ENCODE peak calls at places on chromosomes 1 and 21, in four cellular contexts. Q, R, D and A are unnamed samples.
A peak's percentile ranks its signal among the peaks of the same experiment; 100 is the strongest.

GRCh38 chr1:113981962-113982931 is 3.0 kb downstream of the OLFML3 start:
- DNase-seq in Q (peak; percentile 72), D (peak; percentile 88), R (peak; percentile 96), A (peak; percentile 88)

GRCh38 chr1:61295818-61296537 is 213.6 kb downstream of the NFIA start:
- DNase-seq in Q (no peak), R (no peak), D (no peak), A (no peak)

GRCh38 chr1:58854576-58854975 is 70.7 kb upstream of the JUN start:
- DNase-seq in R (no peak), Q (no peak), D (no peak), A (no peak)

GRCh38 chr1:85078903-85079302 is 30.6 kb upstream of the MCOLN3 start:
- DNase-seq in Q (no peak), R (peak; percentile 50), D (no peak), A (no peak)

GRCh38 chr21:33128538-33128937 is 58.6 kb downstream of the OLIG1 start:
- DNase-seq in R (no peak), D (no peak), Q (no peak), A (no peak)

GRCh38 chr1:163668472-163668871 is 346.7 kb downstream of the NUF2 start:
- DNase-seq in D (no peak), R (no peak), Q (no peak), A (no peak)

GRCh38 chr21:15688016-15688415 is 41.8 kb upstream of the USP25 start:
- DNase-seq in R (no peak), D (no peak), Q (no peak), A (no peak)

GRCh38 chr1:60052634-60053033 is 20.9 kb downstream of the C1orf87 start:
- DNase-seq in R (no peak), Q (no peak), D (no peak), A (no peak)

GRCh38 chr1:34824817-34825454 is 32.1 kb downstream of the GJA4 start:
- DNase-seq in Q (no peak), D (no peak), R (no peak), A (no peak)

GRCh38 chr1:33036051-33036525 is 595 bp downstream of the AK2 start:
- DNase-seq in D (no peak), R (no peak), Q (no peak), A (no peak)

GRCh38 chr1:25575191-25575590 is 31.8 kb downstream of the LDLRAP1 start:
- DNase-seq in Q (no peak), R (no peak), D (no peak), A (no peak)

GRCh38 chr1:84159533-84160240 is 15.6 kb downstream of the PRKACB start:
- DNase-seq in R (no peak), Q (no peak), D (no peak), A (no peak)

GRCh38 chr21:25895565-25896205 is 160.9 kb downstream of the GABPA start:
- DNase-seq in D (no peak), Q (no peak), R (peak; percentile 59), A (no peak)

GRCh38 chr1:22123901-22124404 is 18.9 kb downstream of the WNT4 start:
- DNase-seq in Q (peak; percentile 44), R (no peak), D (peak; percentile 46), A (no peak)

GRCh38 chr1:216929870-216930582 is 206.8 kb upstream of the ESRRG start:
- DNase-seq in Q (no peak), R (peak; percentile 12), D (no peak), A (no peak)

GRCh38 chr1:64564891-64565290 is 95.0 kb downstream of the CACHD1 start:
- DNase-seq in Q (no peak), D (no peak), R (no peak), A (no peak)

GRCh38 chr21:36859744-36860501 is 106.5 kb downstream of the HLCS start:
- DNase-seq in D (peak; percentile 81), R (peak; percentile 55), Q (peak; percentile 86), A (peak; percentile 85)

GRCh38 chr1:12258272-12258671 is 28.4 kb downstream of the VPS13D start:
- DNase-seq in Q (no peak), R (no peak), D (no peak), A (no peak)

GRCh38 chr1:113538225-113538624 is 147.9 kb downstream of the MAGI3 start:
- DNase-seq in Q (no peak), R (peak; percentile 21), D (no peak), A (no peak)

GRCh38 chr21:39115659-39116235 is 67.5 kb downstream of the PSMG1 start:
- DNase-seq in R (no peak), Q (no peak), D (peak; percentile 55), A (no peak)

GRCh38 chr1:27637052-27637451 is 2.1 kb upstream of the FGR start:
- DNase-seq in R (no peak), Q (no peak), D (no peak), A (no peak)

GRCh38 chr1:47682198-47682597 is 244.4 kb downstream of the FOXD2 start:
- DNase-seq in R (no peak), Q (no peak), D (no peak), A (no peak)

GRCh38 chr1:2981388-2981787 is 39.9 kb upstream of the ACTRT2 start:
- DNase-seq in D (peak; percentile 33), R (no peak), Q (peak; percentile 30), A (no peak)

GRCh38 chr1:68120136-68120791 is 69.8 kb upstream of the DIRAS3 start:
- DNase-seq in Q (no peak), R (peak; percentile 89), D (no peak), A (no peak)

GRCh38 chr1:21294266-21295058 is 4.2 kb upstream of the ECE1 start:
- DNase-seq in R (no peak), Q (no peak), D (no peak), A (no peak)

GRCh38 chr1:223784541-223784940 is 61.2 kb downstream of the TP53BP2 start:
- DNase-seq in D (no peak), Q (no peak), R (no peak), A (no peak)

GRCh38 chr1:37673920-37674319 is 18.4 kb upstream of the CDCA8 start:
- DNase-seq in Q (no peak), R (no peak), D (no peak), A (no peak)

GRCh38 chr1:182281541-182281940 is 110.0 kb downstream of the GLUL start:
- DNase-seq in Q (no peak), D (no peak), R (no peak), A (no peak)

GRCh38 chr1:150545486-150546032 is 3.6 kb upstream of the ADAMTSL4 start:
- DNase-seq in D (no peak), Q (no peak), R (no peak), A (no peak)

GRCh38 chr1:85054664-85055063 is 6.4 kb upstream of the MCOLN3 start:
- DNase-seq in D (no peak), Q (no peak), R (no peak), A (no peak)

GRCh38 chr1:26959722-26960624 is at the start of gene KDF1:
- DNase-seq in Q (peak; percentile 95), R (no peak), D (no peak), A (no peak)

GRCh38 chr1:193927550-193927949 is 741.1 kb upstream of the B3GALT2 start:
- DNase-seq in Q (no peak), R (no peak), D (no peak), A (no peak)

GRCh38 chr1:150479927-150480352 is 7.3 kb upstream of the TARS2 start:
- DNase-seq in R (no peak), D (no peak), Q (no peak), A (no peak)

GRCh38 chr21:39597595-39598185 is 15.1 kb upstream of the B3GALT5 start:
- DNase-seq in D (no peak), Q (no peak), R (no peak), A (no peak)

GRCh38 chr1:200786792-200787191 is 48.1 kb downstream of the CAMSAP2 start:
- DNase-seq in D (no peak), R (no peak), Q (no peak), A (no peak)

GRCh38 chr1:172002725-172003345 is 161.5 kb downstream of the DNM3 start:
- DNase-seq in Q (no peak), R (peak; percentile 82), D (no peak), A (no peak)

GRCh38 chr21:46287541-46287940 is 1.4 kb downstream of the YBEY start:
- DNase-seq in D (no peak), R (no peak), Q (no peak), A (no peak)

GRCh38 chr1:59026472-59026948 is 242.7 kb upstream of the JUN start:
- DNase-seq in Q (no peak), D (no peak), R (peak; percentile 26), A (no peak)

GRCh38 chr1:184802739-184803492 is 48.3 kb upstream of the EDEM3 start:
- DNase-seq in D (no peak), Q (no peak), R (no peak), A (no peak)

GRCh38 chr1:19450811-19451564 is 34.4 kb downstream of the CAPZB start:
- DNase-seq in Q (no peak), D (no peak), R (peak; percentile 93), A (no peak)

GRCh38 chr1:19445417-19446342 is 39.7 kb downstream of the CAPZB start:
- DNase-seq in D (no peak), R (no peak), Q (peak; percentile 71), A (no peak)

GRCh38 chr1:19447550-19447949 is 37.8 kb downstream of the CAPZB start:
- DNase-seq in R (no peak), D (no peak), Q (no peak), A (no peak)

GRCh38 chr1:19449454-19450228 is 35.7 kb downstream of the CAPZB start:
- DNase-seq in Q (no peak), R (no peak), D (no peak), A (no peak)

GRCh38 chr1:19448491-19449439 is 36.6 kb downstream of the CAPZB start:
- DNase-seq in Q (no peak), R (peak; percentile 89), D (peak; percentile 82), A (peak; percentile 78)
- H3K4me1 ChIP-seq in Q (peaks cover 79% of the 10 kb centered on the region), R (peaks cover 38% of the 10 kb centered on the region), D (peaks cover 84% of the 10 kb centered on the region), A (peaks cover 93% of the 10 kb centered on the region)

DNA sequence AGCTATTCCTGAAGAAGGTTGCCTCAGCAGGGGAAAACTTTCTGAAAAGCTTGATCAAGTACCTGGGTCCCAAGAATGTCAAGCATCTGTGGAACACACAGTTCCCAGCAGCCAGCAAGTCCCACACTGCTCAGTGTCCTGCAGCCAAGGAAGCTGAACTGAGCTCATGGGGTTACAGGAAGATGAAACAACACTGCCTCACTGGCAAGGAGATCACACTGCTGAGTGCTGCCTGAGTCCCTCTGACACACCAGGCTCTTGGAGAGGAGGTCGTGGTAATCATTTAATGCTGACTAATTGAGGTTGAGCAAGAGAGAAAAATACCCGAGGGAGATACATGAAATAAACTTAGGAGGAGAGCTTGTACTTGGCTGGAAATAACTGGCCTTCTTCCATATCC is 75.2 kb downstream of the MPZL1 start:
- DNase-seq in R (peak; percentile 99), D (peak; percentile 90), Q (peak; percentile 73), A (peak; percentile 83)
- TF ChIP-seq CTCF in R (peak; percentile 13), D (no peak), Q (no peak), A (no peak)

DNA sequence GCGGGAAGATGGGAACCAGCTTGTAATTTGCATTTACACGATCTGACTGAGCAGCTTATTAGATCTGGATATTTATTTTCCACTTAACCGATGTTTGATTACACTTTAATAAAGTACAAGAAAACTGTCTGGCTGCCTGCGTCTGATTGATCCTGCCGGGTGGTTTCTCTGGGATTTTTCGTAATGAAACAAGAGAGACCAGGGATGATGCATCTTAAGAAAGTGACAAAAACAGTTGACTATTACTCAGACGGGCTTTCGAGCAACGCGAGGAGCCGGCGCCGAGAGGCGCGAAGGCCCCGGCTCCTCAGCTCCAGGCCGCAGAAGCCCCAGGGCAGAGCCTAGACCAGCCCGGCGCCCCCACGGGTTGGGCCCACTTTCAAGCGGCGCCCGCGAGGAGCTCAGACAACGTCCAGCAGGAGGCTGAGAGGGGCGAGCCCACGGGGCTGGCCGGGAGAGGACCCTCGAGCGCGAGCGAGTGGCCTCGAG is 118.1 kb upstream of the BARHL2 start:
- DNase-seq in Q (no peak), R (no peak), D (no peak), A (no peak)
- H3K27me3 ChIP-seq in Q (peaks cover 71% of the 10 kb centered on the region), R (peaks cover 100% of the 10 kb centered on the region), D (peaks cover 62% of the 10 kb centered on the region), A (peaks cover 41% of the 10 kb centered on the region)

GRCh38 chr1:23575226-23575810 is 16.0 kb upstream of the ID3 start:
- DNase-seq in R (no peak), Q (no peak), D (no peak), A (no peak)
- H3K4me1 ChIP-seq in R (peaks cover 49% of the 10 kb centered on the region), Q (peaks cover 36% of the 10 kb centered on the region), D (peaks cover 49% of the 10 kb centered on the region), A (peaks cover 23% of the 10 kb centered on the region)